ENCODE peak calls at places on chromosomes 16 and 17, in nine cellular contexts. M, U, S, N, B, O, J, V and W are unnamed samples.

GRCh38 chr16:74601131-74601871 is 5.6 kb downstream of the GLG1 start:
- DNase-seq in M (no peak), U (no peak), S (peak), N (no peak), B (peak), O (no peak), J (no peak), V (peak), W (no peak)

GRCh38 chr16:71557299-71557698 is 19.6 kb downstream of the TAT start:
- DNase-seq in M (no peak), U (no peak), S (no peak), N (no peak), B (no peak), O (no peak), J (no peak), V (no peak), W (no peak)

GRCh38 chr17:79592198-79592597 is 18.7 kb downstream of the RBFOX3 start:
- DNase-seq in M (no peak), U (no peak), S (no peak), N (no peak), B (no peak), O (no peak), J (no peak), V (no peak), W (no peak)

GRCh38 chr17:36183001-36183810 is 6.8 kb upstream of the TBC1D3B start:
- DNase-seq in M (peak), U (peak), S (peak), N (peak), B (no peak), O (no peak), J (peak), V (no peak), W (peak)

GRCh38 chr16:87860553-87861299 is 8.6 kb downstream of the SLC7A5 start:
- DNase-seq in M (no peak), U (no peak), S (peak), N (no peak), B (no peak), O (no peak), J (no peak), V (no peak), W (no peak)

GRCh38 chr16:2478273-2478672 is 3.3 kb downstream of the TBC1D24 start:
- DNase-seq in M (no peak), U (no peak), S (no peak), N (no peak), B (no peak), O (no peak), J (no peak), V (no peak), W (no peak)

GRCh38 chr17:44779211-44780025 is 20.6 kb downstream of the ADAM11 start:
- DNase-seq in M (peak), U (peak), S (peak), N (peak), B (peak), O (peak), J (peak), V (peak), W (peak)

GRCh38 chr17:16322636-16323035 is 30.6 kb downstream of the CENPV start:
- DNase-seq in M (no peak), U (no peak), S (no peak), N (no peak), B (no peak), O (no peak), J (no peak), V (no peak), W (no peak)

GRCh38 chr17:1986783-1987451 is 38.2 kb downstream of the RTN4RL1 start:
- DNase-seq in M (no peak), U (no peak), S (no peak), N (no peak), B (no peak), O (no peak), J (no peak), V (no peak), W (no peak)

GRCh38 chr17:67970783-67971182 is 25.5 kb downstream of the C17orf58 start:
- DNase-seq in M (no peak), U (no peak), S (no peak), N (no peak), B (no peak), O (peak), J (no peak), V (no peak), W (no peak)

GRCh38 chr17:4980644-4981216 is 6.7 kb downstream of the CAMTA2 start:
- DNase-seq in M (peak), U (no peak), S (peak), N (peak), B (peak), O (no peak), J (peak), V (no peak), W (no peak)

GRCh38 chr17:13398853-13399252 is 202.9 kb downstream of the HS3ST3A1 start:
- DNase-seq in M (no peak), U (no peak), S (no peak), N (no peak), B (no peak), O (no peak), J (no peak), V (no peak), W (no peak)